ENCODE peak calls at places on chromosomes 5 and 9, in eight cellular contexts. Y is AG04449; D is A172; X is activated T-cell treated with anti-CD3 and anti-CD28 coated beads, Interleukin-2, amount 50 U/mL, for 24 hours; O is A549; N is coronary artery; C is activated B cell treated with CpG ODN at 0.5 μM for 24 hours; E is tibial artery. B is an unnamed sample.

GRCh38 chr9:112644449-112644965 is 73.4 kb downstream of the INIP start:
- DNase-seq in C (no peak), D (no peak), N (no peak), Y (no peak), X (no peak), O (no peak), E (no peak), B (no peak)

GRCh38 chr5:173573126-173573960 is 43.1 kb downstream of the BOD1 start:
- DNase-seq in O (peak), X (peak), C (peak), E (peak), Y (no peak), D (peak), N (peak), B (peak)

GRCh38 chr9:76652894-76653293 is 111.3 kb upstream of the PCA3 start:
- DNase-seq in N (no peak), E (peak), O (no peak), C (no peak), X (no peak), D (no peak), Y (no peak), B (no peak)

GRCh38 chr9:110114888-110115259 is 93.1 kb downstream of the C9orf152 start:
- DNase-seq in D (no peak), E (no peak), Y (no peak), C (no peak), O (no peak), X (no peak), N (no peak), B (no peak)

GRCh38 chr9:92952861-92953620 is 5.7 kb downstream of the FGD3 start:
- DNase-seq in C (no peak), E (no peak), D (peak), O (no peak), X (peak), N (no peak), Y (no peak), B (no peak)

GRCh38 chr5:143235423-143235822 is 168.1 kb downstream of the NR3C1 start:
- DNase-seq in C (no peak), X (no peak), O (no peak), D (no peak), E (no peak), Y (peak), N (no peak), B (no peak)

GRCh38 chr5:93572101-93572772 is 8.8 kb downstream of the NR2F1-AS1 start:
- DNase-seq in D (no peak), X (no peak), O (no peak), E (no peak), Y (no peak), C (no peak), N (no peak), B (no peak)

GRCh38 chr9:114311571-114312512 is 11.1 kb upstream of the ORM1 start:
- DNase-seq in C (no peak), O (no peak), E (no peak), Y (no peak), X (no peak), D (no peak), N (peak), B (no peak)

GRCh38 chr5:123997354-123998215 is 485.6 kb downstream of the CSNK1G3 start:
- DNase-seq in C (no peak), O (no peak), E (no peak), X (no peak), N (no peak), Y (peak), D (peak), B (no peak)